ENCODE peak calls at places on chromosomes 7 and 10, in ten cellular contexts. M is suprapubic skin, F is lung, Q is body of pancreas, S is GM10248, I is fibroblast of lung, U is Peyer's patch, J is esophagus muscularis mucosa, A is colonic mucosa, C is GM13976. V is an unnamed sample.

GRCh38 chr10:58044072-58044471 is 223.6 kb downstream of the IPMK start:
- DNase-seq in M (no peak), I (no peak), A (no peak), C (no peak), Q (no peak), S (no peak), F (no peak), U (no peak), J (no peak), V (no peak)

GRCh38 chr10:79022565-79023488 is 45.9 kb upstream of the ZMIZ1 start:
- DNase-seq in Q (peak), M (peak), C (peak), U (peak), S (no peak), F (no peak), J (no peak), A (no peak), I (peak), V (peak)

GRCh38 chr7:101636822-101637623 is 7.9 kb upstream of the MYL10 start:
- DNase-seq in Q (no peak), A (no peak), J (no peak), U (no peak), C (no peak), M (no peak), S (no peak), I (no peak), F (no peak), V (no peak)

GRCh38 chr10:16777473-16778370 is 39.5 kb downstream of the RSU1 start:
- DNase-seq in A (no peak), S (peak), J (no peak), I (peak), Q (no peak), M (no peak), U (no peak), F (no peak), C (peak), V (peak)

GRCh38 chr7:102288285-102288930 is 1.7 kb downstream of the SH2B2 start:
- DNase-seq in M (peak), J (no peak), Q (no peak), I (no peak), A (no peak), S (no peak), F (no peak), U (no peak), C (no peak), V (no peak)

GRCh38 chr7:45891462-45892402 is 3.4 kb downstream of the IGFBP1 start:
- DNase-seq in F (no peak), S (no peak), A (no peak), U (no peak), Q (no peak), M (no peak), I (no peak), C (no peak), J (peak), V (no peak)

GRCh38 chr7:157635148-157635500 is 298.3 kb downstream of the DNAJB6 start:
- DNase-seq in S (no peak), C (no peak), A (no peak), Q (no peak), U (no peak), F (no peak), J (no peak), M (no peak), I (no peak), V (no peak)

GRCh38 chr7:70647801-70648491 is 484.0 kb upstream of the GALNT17 start:
- DNase-seq in M (no peak), I (no peak), A (peak), U (no peak), S (peak), Q (peak), F (no peak), C (peak), J (no peak), V (peak)

GRCh38 chr10:51700228-51700835 is 937 bp upstream of the CSTF2T start:
- DNase-seq in Q (peak), F (peak), S (no peak), A (peak), U (no peak), M (no peak), J (no peak), C (no peak), I (peak), V (no peak)

GRCh38 chr7:155296006-155296787 is 1.5 kb upstream of the INSIG1 start:
- DNase-seq in Q (peak), F (no peak), M (no peak), A (no peak), I (no peak), C (no peak), J (no peak), S (no peak), U (peak), V (no peak)

GRCh38 chr7:4661871-4662270 is 20.2 kb upstream of the FOXK1 start:
- DNase-seq in F (no peak), U (no peak), C (no peak), Q (peak), I (peak), A (no peak), S (no peak), M (no peak), J (no peak), V (no peak)

GRCh38 chr7:4663239-4663638 is 18.9 kb upstream of the FOXK1 start:
- DNase-seq in I (no peak), M (no peak), U (no peak), C (no peak), J (no peak), Q (no peak), A (no peak), F (no peak), S (no peak), V (no peak)

GRCh38 chr7:4657640-4658417 is 24.3 kb upstream of the FOXK1 start:
- DNase-seq in S (no peak), J (no peak), M (no peak), F (no peak), U (no peak), A (no peak), C (no peak), Q (no peak), I (no peak), V (no peak)

GRCh38 chr7:4655311-4655710 is 26.8 kb upstream of the FOXK1 start:
- DNase-seq in Q (no peak), S (no peak), M (no peak), J (no peak), U (no peak), I (no peak), C (no peak), F (no peak), A (no peak), V (no peak)

GRCh38 chr7:4659551-4660286 is 22.4 kb upstream of the FOXK1 start:
- DNase-seq in A (no peak), F (no peak), U (no peak), M (no peak), I (no peak), J (no peak), S (no peak), C (no peak), Q (no peak), V (no peak)
- TF ChIP-seq CTCF in A (no peak), F (no peak), U (no peak), M (no peak), I (no peak), J (peak), S (no peak), C (no peak), Q (no peak), V (no peak)

DNA sequence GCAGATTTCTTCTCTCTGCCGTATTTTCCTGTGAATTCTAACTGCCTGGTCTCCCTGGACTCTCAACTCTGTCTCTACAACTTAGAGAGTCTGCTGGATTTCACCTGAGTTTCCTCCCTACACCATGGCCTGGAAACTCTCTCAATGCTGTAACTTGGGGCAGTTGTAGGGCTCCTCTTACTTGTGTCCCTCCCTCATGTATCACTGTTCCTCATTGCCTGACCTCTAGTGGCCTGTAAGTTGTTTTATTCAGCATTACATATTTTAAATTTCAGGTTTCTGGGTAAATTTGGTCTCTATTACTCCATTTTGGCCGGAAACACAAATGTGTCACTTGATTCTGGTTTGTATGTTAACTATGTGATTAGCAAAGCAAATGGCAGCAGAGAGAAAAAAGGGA is 70.9 kb downstream of the DYNC1I1 start:
- DNase-seq in C (no peak), I (peak), M (no peak), A (no peak), U (no peak), J (no peak), Q (no peak), S (no peak), F (no peak), V (no peak)
- TF ChIP-seq CTCF in C (no peak), I (no peak), M (no peak), A (no peak), U (no peak), J (no peak), Q (no peak), S (no peak), F (no peak), V (no peak)

DNA sequence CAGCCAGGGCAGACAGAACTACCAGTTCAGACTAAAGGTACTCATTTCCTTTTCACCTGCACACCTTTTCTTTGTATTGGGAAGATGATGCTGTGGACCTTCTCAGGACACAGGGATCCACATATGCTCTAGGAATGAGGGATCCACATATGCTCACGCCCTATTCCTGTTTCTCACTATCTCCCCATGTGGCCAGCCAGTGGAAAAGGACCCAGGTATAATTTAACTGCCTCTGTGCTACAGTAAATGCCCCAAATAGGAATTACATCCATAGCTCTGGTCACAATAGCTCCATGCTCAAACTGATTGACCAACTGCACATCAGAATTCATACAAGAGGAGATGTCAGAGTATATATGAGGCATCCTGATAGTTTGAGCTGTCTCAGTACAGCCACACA is 43.8 kb downstream of the CTTNBP2 start:
- DNase-seq in C (no peak), Q (no peak), A (no peak), I (no peak), S (no peak), M (no peak), J (no peak), U (no peak), F (no peak), V (no peak)
- TF ChIP-seq CTCF in C (no peak), Q (no peak), A (no peak), I (no peak), S (no peak), M (no peak), J (no peak), U (no peak), F (no peak), V (no peak)

GRCh38 chr7:90244909-90245841 is at the start of gene CFAP69:
- DNase-seq in U (peak), A (peak), M (peak), C (peak), Q (peak), F (peak), J (peak), I (peak), S (peak), V (peak)
- TF ChIP-seq CTCF in U (peak), A (no peak), M (peak), C (no peak), Q (peak), F (no peak), J (peak), I (peak), S (no peak), V (no peak)

DNA sequence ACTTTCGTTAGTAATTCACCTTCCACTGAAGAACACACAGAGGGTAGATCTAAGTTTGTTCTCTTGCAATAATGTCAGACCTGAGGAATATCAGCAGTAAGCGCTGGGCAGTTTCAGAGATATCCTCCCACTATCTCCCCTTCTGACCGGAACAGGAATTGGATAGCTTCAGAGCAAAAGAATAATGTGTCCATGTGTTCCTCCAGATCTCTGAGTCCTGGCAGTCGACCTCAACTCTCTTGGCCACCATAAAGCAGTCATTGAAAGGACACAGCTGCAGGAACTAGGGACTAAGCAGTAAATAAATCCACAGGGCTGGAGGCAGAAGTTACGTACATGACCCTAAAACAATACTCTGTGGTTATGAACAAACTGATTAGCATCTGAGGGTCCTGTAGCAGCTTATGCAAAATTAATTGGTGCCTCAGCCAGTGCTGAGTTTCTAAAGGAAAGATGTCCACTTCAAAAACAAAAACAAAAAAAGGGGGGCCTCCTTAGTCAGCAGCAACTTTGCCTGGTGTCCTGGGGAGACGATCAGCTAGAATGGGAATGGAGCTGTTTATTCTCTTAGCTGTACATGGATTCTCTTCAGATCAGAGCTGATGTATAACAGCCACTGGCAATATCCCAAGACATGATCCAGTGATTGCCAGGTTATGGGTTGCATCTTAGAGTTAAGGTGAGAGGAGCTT is 6.4 kb upstream of the PRTFDC1 start:
- DNase-seq in S (no peak), M (no peak), J (peak), F (peak), Q (no peak), I (peak), A (no peak), U (no peak), C (no peak), V (no peak)
- TF ChIP-seq CTCF in S (no peak), M (no peak), J (peak), F (no peak), Q (no peak), I (no peak), A (no peak), U (no peak), C (no peak), V (no peak)

V was measured in GM20000.